ENCODE peak calls at places on chromosome 18, in four cellular contexts. R is IMR-90, T is ovary, P is transverse colon. M is an unnamed sample.

GRCh38 chr18:9475643-9476580 is 599 bp downstream of the RALBP1 start:
- DNase-seq in R (peak; percentile 39), T (no peak), P (no peak), M (peak; percentile 93)

GRCh38 chr18:48575658-48576453 is 37.0 kb downstream of the CTIF start:
- DNase-seq in R (no peak), T (no peak), P (no peak), M (no peak)

GRCh38 chr18:13136056-13136688 is 82.4 kb upstream of the LDLRAD4 start:
- DNase-seq in R (no peak), T (no peak), P (peak; percentile 16), M (no peak)

GRCh38 chr18:37364237-37364636 is 201.4 kb downstream of the CELF4 start:
- DNase-seq in R (no peak), T (no peak), P (no peak), M (no peak)

GRCh38 chr18:80179857-80180558 is 67.3 kb downstream of the PARD6G start:
- DNase-seq in R (no peak), T (no peak), P (peak; percentile 14), M (no peak)

GRCh38 chr18:500556-501405 is at the start of gene COLEC12:
- DNase-seq in R (no peak), T (peak; percentile 49), P (peak; percentile 10), M (peak; percentile 68)

GRCh38 chr18:61890344-61890743 is 2.5 kb downstream of the RNF152 start:
- DNase-seq in R (no peak), T (no peak), P (no peak), M (no peak)

GRCh38 chr18:61502472-61502871 is 169.2 kb downstream of the CDH20 start:
- DNase-seq in R (peak; percentile 61), T (peak; percentile 16), P (peak; percentile 17), M (no peak)

GRCh38 chr18:41517142-41517541 is 437.9 kb upstream of the PIK3C3 start:
- DNase-seq in R (no peak), T (no peak), P (no peak), M (no peak)

GRCh38 chr18:27996792-27997191 is 180.1 kb downstream of the CDH2 start:
- DNase-seq in R (peak; percentile 66), T (no peak), P (no peak), M (peak; percentile 26)

GRCh38 chr18:42821492-42821891 is 294.0 kb downstream of the RIT2 start:
- DNase-seq in R (no peak), T (no peak), P (no peak), M (no peak)

GRCh38 chr18:28183418-28184078 is 6.6 kb upstream of the CDH2 start:
- DNase-seq in R (peak; percentile 46), T (no peak), P (no peak), M (no peak)

GRCh38 chr18:36214811-36215210 is 27.5 kb downstream of the MOCOS start:
- DNase-seq in R (no peak), T (no peak), P (no peak), M (no peak)

GRCh38 chr18:48727685-48728084 is 188.9 kb downstream of the CTIF start:
- DNase-seq in R (no peak), T (no peak), P (no peak), M (no peak)

GRCh38 chr18:36522503-36522902 is 225.0 kb downstream of the FHOD3 start:
- DNase-seq in R (no peak), T (no peak), P (no peak), M (no peak)

GRCh38 chr18:10124071-10124470 is 210.3 kb downstream of the VAPA start:
- DNase-seq in R (no peak), T (no peak), P (no peak), M (no peak)

GRCh38 chr18:74152270-74152669 is 3.9 kb downstream of the TIMM21 start:
- DNase-seq in R (no peak), T (no peak), P (no peak), M (no peak)

GRCh38 chr18:26356045-26356785 is 130.0 kb downstream of the TAF4B start:
- DNase-seq in R (no peak), T (no peak), P (no peak), M (no peak)

GRCh38 chr18:5464241-5464640 is 79.6 kb downstream of the EPB41L3 start:
- DNase-seq in R (no peak), T (no peak), P (no peak), M (no peak)

GRCh38 chr18:62312851-62313250 is 12.3 kb upstream of the TNFRSF11A start:
- DNase-seq in R (no peak), T (no peak), P (no peak), M (no peak)

GRCh38 chr18:49094979-49095632 is 144.3 kb upstream of the SMAD7 start:
- DNase-seq in R (peak; percentile 92), T (no peak), P (no peak), M (peak; percentile 72)

GRCh38 chr18:12442946-12443345 is 35.2 kb downstream of the PRELID3A start:
- DNase-seq in R (peak; percentile 75), T (no peak), P (no peak), M (no peak)

GRCh38 chr18:75681538-75682115 is 254.1 kb upstream of the SMIM21 start:
- DNase-seq in R (no peak), T (no peak), P (no peak), M (no peak)

GRCh38 chr18:13577091-13577697 is 149.2 kb downstream of the FAM210A start:
- DNase-seq in R (peak; percentile 7), T (no peak), P (no peak), M (peak; percentile 90)

GRCh38 chr18:71784777-71785176 is 759.4 kb downstream of the CBLN2 start:
- DNase-seq in R (no peak), T (no peak), P (no peak), M (no peak)

GRCh38 chr18:58659691-58660090 is 11.6 kb upstream of the MALT1 start:
- DNase-seq in R (no peak), T (no peak), P (no peak), M (no peak)

GRCh38 chr18:79611040-79611681 is 68.4 kb upstream of the CTDP1 start:
- DNase-seq in R (peak; percentile 92), T (peak; percentile 72), P (no peak), M (peak; percentile 98)

GRCh38 chr18:42141439-42141838 is 186.4 kb downstream of the PIK3C3 start:
- DNase-seq in R (peak; percentile 2), T (no peak), P (no peak), M (no peak)

GRCh38 chr18:33716061-33716683 is 138.2 kb downstream of the ASXL3 start:
- DNase-seq in R (no peak), T (no peak), P (no peak), M (no peak)

GRCh38 chr18:10374615-10375295 is 79.7 kb upstream of the APCDD1 start:
- DNase-seq in R (no peak), T (no peak), P (no peak), M (no peak)

GRCh38 chr18:55968550-55968949 is 380.6 kb upstream of the TCF4 start:
- DNase-seq in R (peak; percentile 28), T (no peak), P (no peak), M (no peak)

GRCh38 chr18:52979888-52980287 is 639.9 kb downstream of the DCC start:
- DNase-seq in R (no peak), T (no peak), P (no peak), M (no peak)

GRCh38 chr18:58125756-58126155 is 81.7 kb downstream of the NEDD4L start:
- DNase-seq in R (no peak), T (no peak), P (no peak), M (no peak)

GRCh38 chr18:58254873-58255511 is 211.0 kb downstream of the NEDD4L start:
- DNase-seq in R (peak; percentile 51), T (no peak), P (no peak), M (peak; percentile 58)

GRCh38 chr18:69755041-69755440 is 192.6 kb downstream of the CD226 start:
- DNase-seq in R (no peak), T (no peak), P (no peak), M (no peak)

GRCh38 chr18:69758458-69758857 is 189.2 kb downstream of the CD226 start:
- DNase-seq in R (peak; percentile 75), T (no peak), P (no peak), M (no peak)

GRCh38 chr18:69759046-69759445 is 188.6 kb downstream of the CD226 start:
- DNase-seq in R (peak; percentile 4), T (no peak), P (no peak), M (no peak)

GRCh38 chr18:69755856-69756496 is 191.7 kb downstream of the CD226 start:
- DNase-seq in R (no peak), T (no peak), P (no peak), M (no peak)

DNA sequence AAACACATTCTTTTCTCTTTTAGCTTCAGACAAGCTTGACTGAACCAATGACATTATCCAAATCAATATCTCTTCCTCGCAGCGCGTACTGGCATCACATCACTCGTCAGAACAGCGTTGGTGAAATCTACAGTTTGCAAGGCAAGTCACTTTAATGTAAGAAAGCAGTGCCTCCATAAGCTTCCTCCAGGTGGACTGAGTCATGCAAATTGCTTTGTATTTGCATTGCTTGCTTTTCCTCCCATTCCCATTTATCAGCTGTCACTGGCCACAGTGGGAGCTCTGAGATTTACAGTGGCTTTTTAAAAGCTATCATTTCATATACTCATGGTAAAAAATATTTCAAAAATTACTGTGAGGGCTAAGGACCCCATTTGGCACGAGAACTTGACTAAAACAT is 189.9 kb downstream of the CD226 start:
- DNase-seq in R (peak; percentile 66), T (no peak), P (no peak), M (no peak)
- TF ChIP-seq CTCF in R (no peak), T (no peak), P (no peak), M (no peak)

DNA sequence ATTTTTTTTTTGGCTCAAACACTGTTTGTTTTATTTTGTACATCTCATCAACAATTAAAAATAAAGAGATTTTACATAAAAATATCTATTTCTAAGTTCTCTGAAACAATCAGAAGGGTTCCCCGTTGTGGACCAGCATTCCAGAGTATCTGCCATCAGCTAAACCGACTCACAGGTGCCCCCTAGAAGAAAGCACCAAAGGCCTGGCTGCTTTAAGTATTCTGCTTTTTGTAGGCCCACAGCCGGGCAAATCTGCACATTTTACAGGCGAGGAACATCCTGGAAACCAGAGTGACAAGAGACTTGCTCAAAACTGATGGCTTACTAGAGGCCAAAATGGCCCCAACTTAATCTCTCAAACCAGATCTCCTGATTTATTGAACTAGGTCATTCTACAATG is 82.2 kb upstream of the SETBP1 start:
- DNase-seq in R (no peak), T (no peak), P (no peak), M (no peak)
- TF ChIP-seq CTCF in R (no peak), T (no peak), P (no peak), M (no peak)

GRCh38 chr18:7873316-7873715 is 306.2 kb downstream of the PTPRM start:
- DNase-seq in R (no peak), T (no peak), P (no peak), M (no peak)

GRCh38 chr18:7876354-7876753 is 309.2 kb downstream of the PTPRM start:
- DNase-seq in R (no peak), T (no peak), P (no peak), M (no peak)

GRCh38 chr18:7879717-7880116 is 312.6 kb downstream of the PTPRM start:
- DNase-seq in R (no peak), T (no peak), P (no peak), M (no peak)

GRCh38 chr18:7878265-7879173 is 311.4 kb downstream of the PTPRM start:
- DNase-seq in R (no peak), T (no peak), P (no peak), M (no peak)

GRCh38 chr18:7877609-7878008 is 310.5 kb downstream of the PTPRM start:
- DNase-seq in R (no peak), T (no peak), P (no peak), M (no peak)
- TF ChIP-seq CTCF in R (no peak), T (no peak), P (no peak), M (no peak)

DNA sequence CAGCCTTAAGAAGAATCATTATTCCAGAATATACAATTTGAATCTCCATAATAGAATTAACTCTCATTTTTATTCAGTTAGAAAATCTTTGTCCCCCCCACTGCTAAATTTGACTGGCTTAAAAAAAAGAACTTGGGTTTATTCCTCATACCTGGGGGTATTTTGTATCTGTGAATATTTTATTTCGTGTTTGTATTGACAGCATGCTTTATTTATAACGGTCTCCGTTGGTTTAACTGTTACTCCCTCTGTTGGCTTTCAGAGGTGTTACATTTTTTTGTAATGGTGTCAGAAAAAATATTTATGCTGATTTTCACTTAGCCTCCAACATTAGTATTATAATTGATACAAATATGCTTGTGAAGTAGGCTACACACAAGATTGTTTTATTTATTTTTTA is 109.1 kb downstream of the HAUS1 start:
- DNase-seq in R (no peak), T (no peak), P (no peak), M (no peak)
- TF ChIP-seq CTCF in R (peak; percentile 22), T (no peak), P (peak; percentile 25), M (peak; percentile 35)

M was measured in osteoblast.